ENCODE peak calls at places on chromosomes 7 and 10, in six cellular contexts. X, Z, N, U, T and G are unnamed samples.

GRCh38 chr7:113998934-113999333 is 80.1 kb upstream of the PPP1R3A start:
- DNase-seq in Z (no peak), U (no peak), N (no peak), X (no peak), T (no peak), G (no peak)

GRCh38 chr10:50582766-50583762 is 40.7 kb downstream of the SGMS1 start:
- DNase-seq in N (no peak), T (no peak), U (no peak), X (no peak), Z (peak), G (no peak)

GRCh38 chr7:130393095-130393494 is 12.8 kb downstream of the CPA1 start:
- DNase-seq in Z (no peak), T (peak), N (no peak), X (no peak), U (no peak), G (peak)

GRCh38 chr7:29924684-29925083 is 64.9 kb downstream of the SCRN1 start:
- DNase-seq in T (no peak), U (no peak), N (no peak), X (no peak), Z (no peak), G (no peak)

GRCh38 chr10:86968271-86968993 is at the start of gene ADIRF:
- DNase-seq in T (no peak), U (no peak), N (no peak), Z (no peak), X (peak), G (no peak)

GRCh38 chr10:114024876-114025609 is 18.6 kb upstream of the ADRB1 start:
- DNase-seq in Z (peak), N (peak), X (no peak), U (peak), T (no peak), G (no peak)

GRCh38 chr7:38655833-38656774 is 24.9 kb upstream of the AMPH start:
- DNase-seq in U (no peak), Z (no peak), T (no peak), N (no peak), X (no peak), G (no peak)

GRCh38 chr7:57182031-57182430 is 49.8 kb upstream of the ZNF479 start:
- DNase-seq in T (no peak), U (no peak), X (no peak), N (no peak), Z (no peak), G (no peak)

GRCh38 chr7:99504281-99504602 is 220 bp upstream of the ZKSCAN5 start:
- DNase-seq in U (peak), T (peak), Z (no peak), N (no peak), X (no peak), G (no peak)

GRCh38 chr10:69438531-69439349 is 12.5 kb upstream of the TSPAN15 start:
- DNase-seq in Z (peak), X (peak), T (peak), N (peak), U (no peak), G (peak)

GRCh38 chr10:71742301-71743098 is 22.9 kb upstream of the C10orf105 start:
- DNase-seq in T (no peak), U (no peak), N (no peak), X (no peak), Z (no peak), G (no peak)

GRCh38 chr7:106246941-106247826 is 37.6 kb downstream of the NAMPT start:
- DNase-seq in X (no peak), U (no peak), Z (no peak), T (no peak), N (no peak), G (no peak)

GRCh38 chr7:105715528-105715927 is 134.2 kb upstream of the EFCAB10 start:
- DNase-seq in T (no peak), N (no peak), X (no peak), Z (no peak), U (no peak), G (no peak)

GRCh38 chr7:78111384-78111783 is 312.8 kb downstream of the PHTF2 start:
- DNase-seq in U (no peak), N (no peak), T (no peak), X (no peak), Z (no peak), G (no peak)

GRCh38 chr10:104391150-104391968 is 37.7 kb downstream of the CFAP58 start:
- DNase-seq in U (no peak), T (no peak), X (no peak), Z (peak), N (no peak), G (peak)

GRCh38 chr10:17756557-17757208 is 4.7 kb downstream of the TMEM236 start:
- DNase-seq in T (peak), N (no peak), U (no peak), Z (peak), X (peak), G (no peak)

GRCh38 chr10:112687647-112688046 is 240.6 kb downstream of the VTI1A start:
- DNase-seq in N (peak), U (peak), T (peak), Z (peak), X (no peak), G (peak)

GRCh38 chr7:133978502-133979295 is 148.4 kb upstream of the LRGUK start:
- DNase-seq in Z (no peak), N (no peak), T (no peak), X (no peak), U (no peak), G (no peak)

GRCh38 chr10:97481071-97481470 is 17.2 kb downstream of the MMS19 start:
- DNase-seq in N (no peak), U (no peak), X (no peak), Z (no peak), T (no peak), G (no peak)

GRCh38 chr10:122462533-122463465 is 1.4 kb downstream of the HTRA1 start:
- DNase-seq in N (peak), T (peak), X (no peak), Z (no peak), U (peak), G (peak)

GRCh38 chr10:69846252-69847000 is 44.7 kb downstream of the COL13A1 start:
- DNase-seq in U (peak), Z (no peak), T (no peak), X (no peak), N (no peak), G (peak)

GRCh38 chr7:42155836-42156540 is 81.0 kb downstream of the GLI3 start:
- DNase-seq in N (no peak), U (peak), T (no peak), Z (no peak), X (no peak), G (peak)

GRCh38 chr10:22226599-22226998 is 8.8 kb upstream of the EBLN1 start:
- DNase-seq in T (no peak), U (no peak), N (no peak), Z (no peak), X (no peak), G (no peak)

GRCh38 chr7:99693427-99694200 is 13.8 kb upstream of the CYP3A5 start:
- DNase-seq in U (no peak), X (peak), T (no peak), Z (peak), N (no peak), G (peak)

GRCh38 chr7:98202367-98203195 is 8.7 kb upstream of the BHLHA15 start:
- DNase-seq in T (no peak), X (peak), Z (no peak), U (no peak), N (no peak), G (no peak)

GRCh38 chr10:74021248-74022055 is 23.5 kb downstream of the VCL start:
- DNase-seq in X (no peak), T (no peak), U (peak), N (peak), Z (no peak), G (peak)

GRCh38 chr7:135965602-135966001 is 11.6 kb downstream of the MTPN start:
- DNase-seq in Z (no peak), U (no peak), X (no peak), T (no peak), N (no peak), G (no peak)

GRCh38 chr7:2350055-2350454 is 4.6 kb upstream of the EIF3B start:
- DNase-seq in T (no peak), X (no peak), Z (no peak), U (no peak), N (no peak), G (no peak)

GRCh38 chr10:660413-660979 is 29.0 kb downstream of the DIP2C start:
- DNase-seq in U (no peak), Z (no peak), X (no peak), N (no peak), T (no peak), G (no peak)

GRCh38 chr10:2895616-2896196 is 171.6 kb upstream of the PFKP start:
- DNase-seq in Z (no peak), U (no peak), X (no peak), N (no peak), T (no peak), G (no peak)
- H3K4me3 ChIP-seq in Z (no peak), U (no peak), X (no peak), N (no peak), T (no peak), G (no peak)

GRCh38 chr10:20768849-20769248 is 128.3 kb downstream of the NEBL start:
- DNase-seq in X (no peak), U (peak), T (no peak), N (peak), Z (no peak), G (peak)
- TF ChIP-seq CTCF in X (peak), U (peak), T (no peak), N (no peak), Z (no peak), G (no peak)

GRCh38 chr10:84238909-84239308 is 2.4 kb downstream of the LRIT1 start:
- DNase-seq in N (no peak), X (no peak), T (no peak), U (no peak), Z (no peak), G (no peak)

GRCh38 chr10:84247496-84247895 is 2.6 kb downstream of the RGR start:
- DNase-seq in T (no peak), N (no peak), U (no peak), Z (no peak), X (no peak), G (no peak)

GRCh38 chr10:84241185-84241790 is at the start of gene LRIT1:
- DNase-seq in X (no peak), Z (no peak), U (no peak), T (no peak), N (no peak), G (no peak)

GRCh38 chr10:84244651-84245270 is at the start of gene RGR:
- DNase-seq in N (no peak), T (no peak), Z (no peak), X (no peak), U (peak), G (no peak)

GRCh38 chr10:84243759-84244158 is 1.1 kb upstream of the RGR start:
- DNase-seq in X (no peak), Z (no peak), N (no peak), T (no peak), U (no peak), G (no peak)
- H3K4me3 ChIP-seq in X (no peak), Z (no peak), N (no peak), T (no peak), U (no peak), G (no peak)

DNA sequence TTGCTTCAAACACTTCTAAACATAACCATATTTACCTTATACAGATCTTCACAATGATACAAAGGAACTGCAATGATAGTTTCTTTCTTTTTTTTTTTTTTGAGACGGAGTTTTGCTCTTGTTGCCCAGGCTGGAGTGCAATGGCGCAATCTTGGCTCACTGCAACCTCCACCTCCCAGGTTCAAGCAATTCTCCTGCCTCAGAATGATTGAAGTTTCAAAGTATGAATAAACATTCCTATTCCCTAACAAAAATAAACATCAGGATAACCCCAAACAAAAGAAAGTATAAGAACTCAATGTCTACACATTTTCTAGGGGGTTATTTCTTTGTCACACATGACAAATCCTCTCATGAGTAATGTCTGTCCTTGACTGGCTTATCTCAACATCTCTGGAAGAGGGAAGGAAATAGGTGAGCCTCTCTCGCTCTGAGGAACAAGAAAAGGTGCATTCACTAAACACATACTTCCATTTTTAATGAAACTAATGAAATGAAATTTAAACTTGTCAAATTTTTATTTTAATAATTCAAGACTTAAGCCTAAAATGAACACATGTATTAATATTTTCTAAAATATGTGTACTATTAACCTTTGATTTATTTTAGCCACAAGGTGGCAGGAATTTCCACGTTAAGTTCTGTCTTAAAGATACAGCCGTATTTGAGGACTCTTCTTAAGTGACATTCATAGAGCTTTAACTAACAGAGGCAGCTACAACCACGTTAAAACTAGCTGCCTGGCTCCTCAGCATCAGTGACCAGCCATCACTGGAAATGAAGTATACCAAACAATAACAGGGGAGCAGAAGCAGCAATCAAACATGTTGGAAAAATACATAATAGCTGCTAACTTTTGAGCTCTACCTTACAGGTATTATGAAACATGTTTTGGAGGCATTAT is 58.3 kb downstream of the MALSU1 start:
- DNase-seq in X (no peak), U (peak), T (no peak), N (peak), Z (peak), G (peak)
- TF ChIP-seq CTCF in X (peak), U (peak), T (peak), N (no peak), Z (peak), G (no peak)

GRCh38 chr10:29208816-29209215 is 80.1 kb upstream of the LYZL1 start:
- DNase-seq in X (no peak), U (no peak), Z (no peak), T (no peak), N (no peak), G (no peak)

GRCh38 chr10:29210469-29210868 is 78.4 kb upstream of the LYZL1 start:
- DNase-seq in N (no peak), X (no peak), T (no peak), Z (no peak), U (no peak), G (no peak)

GRCh38 chr10:29212597-29212996 is 76.3 kb upstream of the LYZL1 start:
- DNase-seq in X (no peak), Z (no peak), U (no peak), N (no peak), T (no peak), G (no peak)

GRCh38 chr10:29204119-29204518 is 84.8 kb upstream of the LYZL1 start:
- DNase-seq in U (peak), T (no peak), Z (no peak), N (no peak), X (no peak), G (no peak)

GRCh38 chr10:29209830-29210229 is 79.0 kb upstream of the LYZL1 start:
- DNase-seq in U (no peak), Z (no peak), T (no peak), X (no peak), N (no peak), G (no peak)
- H3K4me3 ChIP-seq in U (no peak), Z (no peak), T (no peak), X (no peak), N (no peak), G (no peak)

GRCh38 chr10:110210663-110211454 is 3.5 kb downstream of the MXI1 start:
- DNase-seq in Z (peak), N (peak), X (peak), U (peak), T (peak), G (peak)
- TF ChIP-seq CTCF in Z (no peak), N (no peak), X (no peak), U (no peak), T (no peak), G (no peak)

GRCh38 chr10:95788830-95789229 is 32.9 kb downstream of the ENTPD1 start:
- DNase-seq in U (no peak), T (peak), N (peak), X (no peak), Z (no peak), G (peak)
- H3K4me3 ChIP-seq in U (no peak), T (no peak), N (no peak), X (no peak), Z (no peak), G (no peak)

GRCh38 chr10:34638405-34639054 is 176.6 kb downstream of the PARD3 start:
- DNase-seq in T (peak), Z (peak), U (peak), N (peak), X (peak), G (peak)
- TF ChIP-seq CTCF in T (peak), Z (peak), U (peak), N (peak), X (peak), G (peak)